ENCODE peak calls at places on chromosomes 7 and 10, in four cellular contexts. G is HCT116, H is HepG2, B is H1. V is an unnamed sample.

GRCh38 chr10:43390791-43391190 is 18.2 kb downstream of the HNRNPF start:
- DNase-seq in B (no peak), G (no peak), H (peak), V (no peak)

GRCh38 chr7:69651101-69651590 is 52.9 kb downstream of the AUTS2 start:
- DNase-seq in H (no peak), G (no peak), B (no peak), V (no peak)

GRCh38 chr7:5532520-5533335 is 109.1 kb upstream of the TNRC18 start:
- DNase-seq in G (no peak), B (no peak), H (peak), V (peak)

GRCh38 chr7:37352974-37353948 is 95.4 kb downstream of the ELMO1 start:
- DNase-seq in B (peak), G (peak), H (no peak), V (no peak)

GRCh38 chr7:2521952-2522591 is 2.5 kb downstream of the LFNG start:
- DNase-seq in G (no peak), B (no peak), H (no peak), V (no peak)

GRCh38 chr10:44071479-44071878 is 313.4 kb downstream of the CXCL12 start:
- DNase-seq in H (no peak), G (no peak), B (no peak), V (no peak)

GRCh38 chr7:43300121-43300520 is 187.7 kb downstream of the HECW1 start:
- DNase-seq in B (no peak), G (no peak), H (no peak), V (no peak)

GRCh38 chr10:85926136-85926535 is 440.5 kb downstream of the GRID1 start:
- DNase-seq in H (no peak), B (no peak), G (no peak), V (no peak)

GRCh38 chr7:65239707-65240352 is 133.8 kb upstream of the ZNF92 start:
- DNase-seq in G (no peak), B (peak), H (peak), V (no peak)

GRCh38 chr7:135769403-135769802 is 20.8 kb upstream of the FAM180A start:
- DNase-seq in G (no peak), H (no peak), B (no peak), V (no peak)

GRCh38 chr10:132858121-132859081 is 72.5 kb upstream of the NKX6-2 start:
- DNase-seq in B (no peak), H (no peak), G (no peak), V (peak)

GRCh38 chr10:90930070-90930837 is 9.4 kb upstream of the ANKRD1 start:
- DNase-seq in H (peak), G (no peak), B (no peak), V (no peak)

GRCh38 chr10:26274391-26274790 is 57.8 kb downstream of the GAD2 start:
- DNase-seq in G (no peak), B (no peak), H (no peak), V (no peak)

GRCh38 chr7:87192784-87193487 is 26.6 kb downstream of the TMEM243 start:
- DNase-seq in H (no peak), G (no peak), B (no peak), V (no peak)

GRCh38 chr7:151113344-151114150 is 27.3 kb downstream of the AGAP3 start:
- DNase-seq in G (peak), B (no peak), H (no peak), V (peak)

GRCh38 chr7:143884978-143885559 is 16.9 kb downstream of the TCAF1 start:
- DNase-seq in G (no peak), B (no peak), H (no peak), V (peak)

GRCh38 chr10:3906511-3907111 is 121.6 kb upstream of the KLF6 start:
- DNase-seq in B (no peak), G (no peak), H (peak), V (no peak)

GRCh38 chr10:112471878-112472487 is 25.0 kb downstream of the VTI1A start:
- DNase-seq in H (peak), B (no peak), G (peak), V (peak)

GRCh38 chr10:112466802-112467201 is 19.8 kb downstream of the VTI1A start:
- DNase-seq in G (no peak), H (no peak), B (no peak), V (no peak)

GRCh38 chr10:112465299-112465882 is 18.4 kb downstream of the VTI1A start:
- DNase-seq in B (no peak), H (no peak), G (no peak), V (no peak)

GRCh38 chr10:112467541-112468075 is 20.6 kb downstream of the VTI1A start:
- DNase-seq in H (no peak), B (no peak), G (no peak), V (no peak)
- TF ChIP-seq FOSL1 in H (no peak), B (no peak), G (no peak), V (no peak)

GRCh38 chr10:123759496-123760070 is 93.4 kb downstream of the GPR26 start:
- DNase-seq in H (no peak), G (no peak), B (no peak), V (no peak)
- TF ChIP-seq FOSL1 in H (no peak), G (no peak), B (no peak), V (no peak)

DNA sequence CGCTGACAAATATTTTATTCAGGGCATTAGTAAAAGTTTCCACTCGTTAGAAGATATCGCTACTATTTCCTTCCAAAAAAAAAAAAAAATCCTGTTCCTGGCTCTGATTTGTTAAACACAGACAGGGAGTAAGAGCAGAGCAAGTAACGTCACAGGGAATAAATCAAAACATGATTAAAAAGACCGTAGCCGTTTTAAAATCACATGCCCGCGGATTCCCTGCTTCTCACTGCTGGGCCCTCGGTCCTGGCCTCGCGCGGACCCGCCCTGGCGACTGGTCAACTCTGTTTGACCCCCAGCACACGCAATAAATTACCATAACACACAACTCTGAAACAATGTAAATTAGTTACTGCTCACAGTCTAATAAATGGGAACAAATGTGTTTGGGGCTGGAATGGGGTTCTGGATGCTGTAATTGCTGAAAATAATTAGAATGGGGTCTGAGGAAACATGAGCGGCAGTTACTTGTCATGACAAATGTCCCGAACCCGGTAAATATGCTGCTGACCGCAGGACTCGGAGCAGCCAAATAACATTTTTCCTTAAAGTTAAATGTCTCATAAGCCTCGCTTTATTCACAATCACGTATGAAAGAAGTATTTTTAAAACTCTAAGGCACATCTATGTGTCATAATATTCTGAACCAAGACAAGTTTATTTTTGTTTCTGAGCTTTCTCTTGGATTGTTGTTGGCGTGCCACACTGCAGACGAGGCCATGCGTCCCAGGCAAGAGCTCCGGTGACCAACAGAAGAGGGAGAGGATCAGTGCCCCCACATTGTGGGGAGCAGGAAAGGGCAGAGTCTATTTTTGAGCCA is 17.9 kb downstream of the EBF3 start:
- DNase-seq in G (no peak), B (no peak), H (no peak), V (no peak)
- TF ChIP-seq FOSL1 in G (no peak), B (no peak), H (no peak), V (no peak)

GRCh38 chr7:99392046-99392445 is 16.4 kb downstream of the PDAP1 start:
- DNase-seq in H (no peak), G (no peak), B (no peak), V (no peak)
- TF ChIP-seq FOSL1 in H (no peak), G (no peak), B (no peak), V (no peak)

GRCh38 chr10:14879801-14880193 is 1.1 kb downstream of the SUV39H2 start:
- DNase-seq in H (no peak), G (no peak), B (no peak), V (no peak)

GRCh38 chr10:14878266-14879054 is at the start of gene SUV39H2:
- DNase-seq in B (peak), H (peak), G (peak), V (peak)

GRCh38 chr10:14880201-14880600 is 1.5 kb downstream of the SUV39H2 start:
- DNase-seq in H (no peak), B (no peak), G (no peak), V (peak)

GRCh38 chr10:14876764-14877163 is 1.9 kb upstream of the SUV39H2 start:
- DNase-seq in G (no peak), H (no peak), B (no peak), V (no peak)

DNA sequence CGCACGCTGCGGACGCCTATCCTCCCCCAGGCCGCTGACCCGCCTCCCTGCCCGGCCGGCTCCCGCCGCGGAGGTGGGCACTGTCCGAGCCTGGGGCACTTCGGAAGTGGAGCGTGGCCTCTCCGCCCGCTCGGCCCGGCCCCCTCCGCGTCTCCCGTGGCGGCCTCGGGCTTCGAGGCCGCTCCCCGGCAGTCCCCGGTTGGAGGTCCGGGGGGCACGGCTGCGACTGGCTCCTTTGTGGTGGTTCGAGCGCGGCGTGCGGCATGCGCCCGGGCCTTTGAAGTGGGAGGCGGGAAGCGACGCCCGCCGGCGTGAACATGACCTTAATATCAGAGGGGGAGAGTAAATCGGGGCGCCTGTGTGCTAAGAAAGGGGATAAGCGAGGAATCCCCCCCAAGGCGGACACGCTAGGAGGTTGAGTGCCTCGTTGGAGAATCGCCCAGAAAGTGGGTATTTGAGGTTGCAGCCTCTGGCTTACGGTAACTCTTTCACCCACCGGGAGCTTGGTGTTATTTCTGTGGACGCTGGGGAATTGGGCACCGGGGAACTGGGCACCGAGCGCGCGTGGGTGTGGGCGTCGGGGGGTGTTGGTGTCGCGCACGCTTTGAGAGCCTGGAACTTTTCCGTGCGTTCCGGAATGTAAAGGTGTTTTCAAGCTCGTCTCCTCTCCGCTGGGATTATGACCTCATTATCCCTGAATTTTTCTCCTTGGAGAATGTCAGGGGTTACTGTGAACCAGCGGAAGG is 562 bp downstream of the SUV39H2 start:
- DNase-seq in H (peak), G (no peak), B (no peak), V (no peak)
- TF ChIP-seq FOSL1 in H (no peak), G (no peak), B (no peak), V (no peak)

GRCh38 chr7:157043745-157044144 is 33.3 kb upstream of the MNX1 start:
- DNase-seq in B (no peak), G (no peak), H (no peak), V (no peak)
- TF ChIP-seq FOSL1 in B (no peak), G (no peak), H (no peak), V (no peak)

V was measured in K562.